ENCODE peak calls at places on chromosomes 7 and 10, in eight cellular contexts. C, G, F, D, P, J, H and M are unnamed samples.

GRCh38 chr7:987909-988308 is 4.9 kb downstream of the CYP2W1 start:
- DNase-seq in D (no peak), G (no peak), P (no peak), J (no peak), H (no peak), C (peak), F (no peak), M (no peak)

GRCh38 chr10:4474829-4475228 is 351.2 kb upstream of the AKR1E2 start:
- DNase-seq in H (no peak), G (no peak), J (no peak), P (no peak), F (no peak), C (no peak), D (no peak), M (no peak)

GRCh38 chr7:157519798-157520244 is 183.0 kb downstream of the DNAJB6 start:
- DNase-seq in P (no peak), D (peak), H (no peak), F (no peak), G (no peak), J (no peak), C (peak), M (no peak)

GRCh38 chr10:129780901-129781795 is 182.9 kb downstream of the EBF3 start:
- DNase-seq in J (no peak), C (no peak), H (no peak), P (no peak), F (no peak), G (no peak), D (no peak), M (no peak)

GRCh38 chr10:57993302-57993701 is 274.4 kb downstream of the IPMK start:
- DNase-seq in C (no peak), F (no peak), D (no peak), G (no peak), J (no peak), P (no peak), H (no peak), M (no peak)

GRCh38 chr10:122239578-122240257 is 31.4 kb upstream of the BTBD16 start:
- DNase-seq in H (no peak), G (peak), F (no peak), J (no peak), D (no peak), C (no peak), P (no peak), M (no peak)

GRCh38 chr10:31961264-31961663 is 32.6 kb upstream of the ARHGAP12 start:
- DNase-seq in J (peak), G (no peak), C (no peak), F (no peak), P (no peak), H (no peak), D (peak), M (peak)

GRCh38 chr10:58399410-58399809 is 14.2 kb downstream of the TFAM start:
- DNase-seq in G (no peak), D (no peak), J (no peak), P (no peak), F (no peak), H (no peak), C (no peak), M (no peak)

GRCh38 chr10:92742331-92743228 is 52.8 kb downstream of the HHEX start:
- DNase-seq in F (no peak), P (no peak), D (no peak), J (no peak), H (no peak), G (no peak), C (no peak), M (no peak)

GRCh38 chr10:119498889-119499864 is 43.3 kb downstream of the RGS10 start:
- DNase-seq in D (peak), P (no peak), F (no peak), H (no peak), J (no peak), C (no peak), G (no peak), M (no peak)

GRCh38 chr7:1671876-1672451 is 1.9 kb downstream of the ELFN1 start:
- DNase-seq in F (no peak), H (no peak), J (no peak), G (no peak), C (no peak), P (no peak), D (no peak), M (no peak)

GRCh38 chr10:10438335-10439123 is 579.1 kb upstream of the CELF2 start:
- DNase-seq in H (no peak), D (no peak), P (no peak), C (no peak), F (no peak), G (no peak), J (no peak), M (no peak)

GRCh38 chr7:136868496-136869005 is at the start of gene CHRM2:
- DNase-seq in C (peak), J (no peak), F (peak), G (no peak), D (no peak), H (no peak), P (no peak), M (no peak)

GRCh38 chr10:126270116-126270515 is 118.2 kb downstream of the ADAM12 start:
- DNase-seq in F (no peak), P (no peak), J (no peak), H (no peak), G (no peak), C (no peak), D (no peak), M (no peak)

GRCh38 chr10:9922123-9922685 is 1095.5 kb upstream of the CELF2 start:
- DNase-seq in J (no peak), P (no peak), G (no peak), F (no peak), H (no peak), C (no peak), D (no peak), M (no peak)

GRCh38 chr7:73560035-73560835 is 2.7 kb upstream of the BCL7B start:
- DNase-seq in D (no peak), C (no peak), J (no peak), P (no peak), H (no peak), F (no peak), G (no peak), M (no peak)

GRCh38 chr7:73557108-73557396 is 438 bp downstream of the BCL7B start:
- DNase-seq in P (no peak), D (peak), F (peak), J (peak), H (peak), C (peak), G (peak), M (peak)

GRCh38 chr7:73556208-73557107 is 1.0 kb downstream of the BCL7B start:
- DNase-seq in F (no peak), G (no peak), D (no peak), P (no peak), J (no peak), H (no peak), C (no peak), M (no peak)

GRCh38 chr7:73555411-73555982 is 2.0 kb downstream of the BCL7B start:
- DNase-seq in G (no peak), C (no peak), D (no peak), F (no peak), H (no peak), J (no peak), P (no peak), M (no peak)

GRCh38 chr7:73557397-73558257 is at the start of gene BCL7B:
- DNase-seq in H (no peak), J (peak), F (peak), D (peak), G (peak), C (peak), P (no peak), M (peak)
- TF ChIP-seq POLR2A in H (no peak), J (no peak), F (peak), D (no peak), G (peak), C (peak), P (peak), M (peak)

GRCh38 chr10:77512219-77512578 is 125.4 kb downstream of the KCNMA1 start:
- DNase-seq in H (no peak), D (no peak), F (no peak), C (no peak), P (no peak), J (no peak), G (no peak), M (no peak)
- H3K27ac ChIP-seq in H (peak), D (no peak), F (no peak), C (no peak), P (no peak), J (no peak), G (no peak), M (no peak)

GRCh38 chr7:41574377-41574776 is 128.5 kb downstream of the INHBA start:
- DNase-seq in D (no peak), C (no peak), F (no peak), H (no peak), G (no peak), J (no peak), P (no peak), M (no peak)
- TF ChIP-seq CTCF in D (no peak), C (no peak), F (no peak), H (no peak), G (no peak), J (no peak), P (no peak), M (no peak)

GRCh38 chr7:5494683-5495561 is 71.3 kb upstream of the TNRC18 start:
- DNase-seq in H (no peak), F (peak), C (peak), G (peak), J (peak), D (peak), P (no peak), M (peak)
- TF ChIP-seq POLR2A in H (no peak), F (no peak), C (no peak), G (no peak), J (no peak), D (no peak), P (no peak), M (no peak)

GRCh38 chr10:110636932-110637557 is 7.1 kb upstream of the RBM20 start:
- DNase-seq in D (no peak), F (peak), J (no peak), G (no peak), H (no peak), P (no peak), C (no peak), M (no peak)
- H3K27ac ChIP-seq in D (no peak), F (peak), J (no peak), G (no peak), H (no peak), P (no peak), C (no peak), M (no peak)

DNA sequence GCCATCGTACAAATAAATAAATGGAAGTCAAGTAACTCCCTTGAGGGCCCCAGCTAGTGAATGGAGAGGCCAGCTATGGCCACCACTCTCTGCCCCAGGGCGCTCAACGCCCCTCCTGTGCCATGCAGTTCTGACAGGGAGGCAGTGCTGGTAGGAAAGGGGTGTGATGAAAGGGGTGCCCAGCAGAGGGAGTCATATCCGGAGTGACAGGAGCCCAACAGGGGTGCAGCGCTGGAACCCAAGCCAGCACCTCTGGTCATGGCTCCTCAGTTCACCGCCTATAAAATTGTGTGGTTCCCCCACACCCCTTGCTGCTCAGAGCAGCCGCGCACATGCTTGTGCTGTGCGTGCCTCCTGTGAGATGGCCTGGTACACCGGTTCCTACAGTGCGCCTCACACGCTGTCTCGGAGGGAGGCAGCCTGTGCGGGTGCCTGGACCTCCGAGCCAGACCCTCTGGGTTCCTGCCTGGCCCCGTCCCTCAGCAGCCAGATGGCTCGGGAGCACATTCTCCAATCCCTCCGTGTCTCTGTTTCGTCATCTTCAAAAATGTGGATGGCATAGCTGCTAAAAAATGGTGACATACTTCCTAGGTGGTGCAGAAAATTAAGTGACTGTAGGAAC is 125.6 kb downstream of the EGFR start:
- DNase-seq in D (no peak), F (no peak), G (no peak), H (no peak), C (no peak), P (no peak), J (no peak), M (no peak)
- TF ChIP-seq CTCF in D (no peak), F (no peak), G (no peak), H (peak), C (no peak), P (no peak), J (no peak), M (no peak)

GRCh38 chr10:103759100-103759781 is 96.1 kb downstream of the SH3PXD2A start:
- DNase-seq in F (peak), G (no peak), D (no peak), H (no peak), P (no peak), J (no peak), C (no peak), M (no peak)
- TF ChIP-seq POLR2A in F (no peak), G (no peak), D (no peak), H (no peak), P (no peak), J (no peak), C (no peak), M (no peak)

DNA sequence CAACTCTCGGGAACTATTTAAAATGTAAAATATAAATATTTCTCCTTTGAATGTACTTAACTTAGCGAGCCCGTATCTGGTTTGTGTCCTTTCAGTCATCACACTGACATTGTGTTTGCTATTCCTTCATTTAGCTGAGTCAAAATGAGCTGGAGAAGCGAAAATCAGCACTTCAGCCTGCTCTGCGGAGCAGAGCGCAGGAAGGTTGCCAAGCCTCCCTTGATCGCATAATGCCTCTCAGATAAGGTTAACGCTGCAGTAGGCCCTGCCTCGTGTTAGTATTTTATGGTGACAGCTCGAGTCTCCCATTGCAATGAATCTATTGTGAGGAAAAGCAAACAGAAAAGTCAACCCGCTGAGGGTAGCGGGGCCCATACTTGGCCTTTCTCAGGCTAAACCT is 80.0 kb upstream of the CACNB2 start:
- DNase-seq in P (no peak), J (no peak), D (no peak), C (peak), F (peak), H (no peak), G (no peak), M (no peak)
- H3K27ac ChIP-seq in P (no peak), J (no peak), D (no peak), C (no peak), F (no peak), H (peak), G (no peak), M (no peak)

GRCh38 chr7:116293139-116293538 is 82.8 kb downstream of the TES start:
- DNase-seq in F (no peak), H (no peak), C (no peak), P (no peak), G (no peak), J (no peak), D (no peak), M (no peak)
- TF ChIP-seq CTCF in F (no peak), H (no peak), C (no peak), P (no peak), G (no peak), J (no peak), D (no peak), M (no peak)